ENCODE peak calls at places on chromosome 22, in seven cellular contexts. V is NCI-H1436 treated with DMSO at 0.1 percent for 48 hours; X is kidney tubule cell; N is activated CD4-positive, alpha-beta T cell treated with anti-CD3 and anti-CD28 coated beads, Interleukin-2, amount 10 ng/mL, durations not matched to agents 24 days and 14 days; B is transverse colon; Y is RPMI7951; P is Right ventricle myocardium superior. G is an unnamed sample.

GRCh38 chr22:35643991-35644390 is 4.3 kb upstream of the APOL6 start:
- DNase-seq in X (no peak), Y (no peak), N (no peak), V (no peak), B (no peak), P (no peak), G (no peak)

GRCh38 chr22:30541979-30542810 is 4.3 kb downstream of the SEC14L6 start:
- DNase-seq in V (no peak), N (no peak), B (no peak), X (peak), P (peak), Y (no peak), G (peak)

GRCh38 chr22:23503142-23503541 is 76.9 kb downstream of the IGLL1 start:
- DNase-seq in P (no peak), V (no peak), X (no peak), B (no peak), N (no peak), Y (no peak), G (no peak)

GRCh38 chr22:49958462-49958921 is 2.1 kb upstream of the PIM3 start:
- DNase-seq in X (no peak), V (no peak), B (no peak), N (no peak), Y (no peak), P (peak), G (no peak)

GRCh38 chr22:45590262-45590661 is 81.4 kb upstream of the ATXN10 start:
- DNase-seq in V (no peak), X (no peak), B (no peak), Y (no peak), P (no peak), N (no peak), G (no peak)

GRCh38 chr22:21972293-21972779 is 10.3 kb downstream of the TOP3B start:
- DNase-seq in Y (peak), B (peak), V (no peak), N (peak), X (peak), P (no peak), G (peak)

GRCh38 chr22:23833017-23833795 is 5.6 kb downstream of the DERL3 start:
- DNase-seq in P (peak), Y (no peak), B (no peak), N (no peak), V (no peak), X (no peak), G (no peak)

GRCh38 chr22:27719535-27720227 is 81.9 kb downstream of the MN1 start:
- DNase-seq in V (no peak), B (no peak), Y (peak), P (no peak), X (peak), N (no peak), G (peak)

GRCh38 chr22:47032091-47032943 is 269.9 kb downstream of the TBC1D22A start:
- DNase-seq in Y (no peak), B (peak), V (no peak), X (no peak), N (no peak), P (peak), G (no peak)

GRCh38 chr22:35631597-35631996 is 14.5 kb upstream of the MB start:
- DNase-seq in X (peak), P (no peak), Y (peak), B (peak), N (peak), V (no peak), G (peak)

GRCh38 chr22:47092896-47093311 is 330.5 kb downstream of the TBC1D22A start:
- DNase-seq in Y (peak), B (no peak), P (no peak), N (no peak), V (no peak), X (peak), G (no peak)

GRCh38 chr22:43227231-43227630 is 40.3 kb upstream of the TTLL12 start:
- DNase-seq in Y (no peak), X (no peak), V (no peak), B (no peak), P (no peak), N (no peak), G (no peak)

GRCh38 chr22:33105501-33105911 is 47.3 kb upstream of the SYN3 start:
- DNase-seq in P (no peak), X (peak), N (no peak), Y (peak), V (no peak), B (no peak), G (no peak)

GRCh38 chr22:44379817-44380560 is 67.2 kb upstream of the SHISAL1 start:
- DNase-seq in B (no peak), N (no peak), X (no peak), V (no peak), Y (no peak), P (peak), G (no peak)

GRCh38 chr22:39938509-39938908 is 21.7 kb upstream of the TMA7B start:
- DNase-seq in X (no peak), P (no peak), N (peak), Y (no peak), V (no peak), B (no peak), G (peak)

GRCh38 chr22:46731246-46732040 is 6.6 kb downstream of the CERK start:
- DNase-seq in B (peak), N (no peak), Y (no peak), X (peak), P (peak), V (no peak), G (no peak)

GRCh38 chr22:46851941-46852340 is 89.5 kb downstream of the TBC1D22A start:
- DNase-seq in P (no peak), B (no peak), V (no peak), N (no peak), Y (no peak), X (no peak), G (no peak)

GRCh38 chr22:25680049-25680448 is 61.9 kb upstream of the MYO18B start:
- DNase-seq in Y (no peak), V (no peak), N (no peak), P (no peak), B (no peak), X (no peak), G (no peak)

GRCh38 chr22:29393019-29393608 is 4.7 kb upstream of the AP1B1 start:
- DNase-seq in X (peak), B (no peak), Y (no peak), V (no peak), P (no peak), N (no peak), G (no peak)

GRCh38 chr22:21766933-21767462 is 31.4 kb upstream of the YPEL1 start:
- DNase-seq in Y (no peak), B (peak), N (peak), P (no peak), V (no peak), X (no peak), G (peak)

GRCh38 chr22:47162865-47163264 is 400.4 kb downstream of the TBC1D22A start:
- DNase-seq in Y (no peak), P (peak), B (peak), V (no peak), X (no peak), N (no peak), G (no peak)

GRCh38 chr22:36184433-36185035 is 17.1 kb downstream of the APOL4 start:
- DNase-seq in P (no peak), V (no peak), N (no peak), X (no peak), B (no peak), Y (peak), G (no peak)

GRCh38 chr22:50568626-50569025 is 5.9 kb upstream of the SYCE3 start:
- DNase-seq in B (peak), V (no peak), Y (no peak), X (no peak), N (no peak), P (no peak), G (no peak)

GRCh38 chr22:42856179-42856864 is 751 bp downstream of the ARFGAP3 start:
- DNase-seq in N (peak), Y (peak), P (peak), X (peak), V (no peak), B (peak), G (peak)

GRCh38 chr22:19376247-19376646 is 55.3 kb downstream of the HIRA start:
- DNase-seq in V (no peak), X (no peak), N (no peak), P (no peak), Y (no peak), B (no peak), G (no peak)

GRCh38 chr22:46379301-46379930 is 43.9 kb downstream of the TRMU start:
- DNase-seq in X (peak), N (no peak), B (no peak), P (no peak), V (no peak), Y (no peak), G (no peak)

G was measured in K562.